ENCODE peak calls at places on chromosomes 11 and 22, in six cellular contexts. C is HAP-1; Y is fibroblast of lung; V is posterior cingulate gyrus; Q is stimulated activated CD8-positive, alpha-beta memory T cell treated with anti-CD3 and anti-CD28 coated beads, Interleukin-7, amount 100 ng/mL, for 1 hour; S is NCI-H510A treated with DMSO at 0.1 percent for 48 hours. K is an unnamed sample.

GRCh38 chr11:86952221-86952875 is 2.8 kb downstream of the FZD4 start:
- DNase-seq in Q (no peak), C (no peak), S (no peak), V (no peak), Y (peak), K (no peak)

GRCh38 chr11:120105576-120105975 is 32.3 kb downstream of the TRIM29 start:
- DNase-seq in Q (no peak), V (no peak), Y (no peak), S (no peak), C (no peak), K (no peak)

GRCh38 chr11:11468919-11469318 is 115.9 kb upstream of the CSNK2A3 start:
- DNase-seq in Q (no peak), S (no peak), V (no peak), Y (peak), C (no peak), K (no peak)

GRCh38 chr11:3939211-3939610 is 83.7 kb downstream of the STIM1 start:
- DNase-seq in S (no peak), V (no peak), Q (no peak), C (no peak), Y (peak), K (no peak)

GRCh38 chr11:45405916-45406670 is 120.0 kb upstream of the SYT13 start:
- DNase-seq in Y (no peak), C (no peak), Q (no peak), V (no peak), S (no peak), K (no peak)

GRCh38 chr11:36023922-36024321 is 80.1 kb downstream of the LDLRAD3 start:
- DNase-seq in Q (no peak), Y (peak), S (no peak), C (no peak), V (no peak), K (no peak)

GRCh38 chr22:27866136-27867091 is 52.6 kb downstream of the PITPNB start:
- DNase-seq in V (no peak), C (no peak), Y (peak), Q (no peak), S (no peak), K (no peak)

GRCh38 chr11:35714882-35715612 is 52.5 kb downstream of the TRIM44 start:
- DNase-seq in V (no peak), Y (peak), C (no peak), Q (no peak), S (no peak), K (peak)

GRCh38 chr11:20003357-20003756 is 156.9 kb downstream of the DBX1 start:
- DNase-seq in Q (no peak), C (no peak), V (no peak), S (no peak), Y (no peak), K (no peak)